ENCODE peak calls at places on chromosome 22, in ten cellular contexts. I is spleen; E is HAP-1; Y is ovary; X is heart left ventricle; L is SK-N-SH; C is neural progenitor cell; Q is kidney; H is A673; F is effector memory CD4-positive, alpha-beta T cell. V is an unnamed sample.
A peak's percentile ranks its signal among the peaks of the same experiment; 100 is the strongest.

GRCh38 chr22:20457506-20458240 is 20.0 kb upstream of the SCARF2 start:
- DNase-seq in Y (peak; percentile 34), L (no peak), I (peak; percentile 72), E (no peak), H (no peak), X (no peak), C (no peak), F (no peak), Q (peak; percentile 70), V (no peak)

GRCh38 chr22:27197071-27197470 is 539.7 kb downstream of the MIAT start:
- DNase-seq in Y (no peak), I (no peak), X (no peak), L (no peak), Q (no peak), E (no peak), F (no peak), C (no peak), H (no peak), V (no peak)

GRCh38 chr22:22961574-22961973 is 74.0 kb downstream of the IGLL5 start:
- DNase-seq in H (no peak), L (no peak), E (no peak), Q (no peak), Y (no peak), C (no peak), F (no peak), I (no peak), X (no peak), V (no peak)

GRCh38 chr22:22786301-22787115 is 101.1 kb upstream of the IGLL5 start:
- DNase-seq in E (no peak), Y (no peak), L (no peak), H (no peak), X (no peak), I (no peak), Q (no peak), C (no peak), F (no peak), V (no peak)

GRCh38 chr22:27303718-27304117 is 497.8 kb downstream of the MN1 start:
- DNase-seq in F (no peak), H (no peak), E (no peak), L (no peak), Y (no peak), C (no peak), Q (no peak), X (no peak), I (no peak), V (no peak)

GRCh38 chr22:22384668-22385244 is 123.8 kb downstream of the ZNF280B start:
- DNase-seq in H (no peak), L (no peak), F (no peak), I (no peak), C (no peak), X (no peak), Y (no peak), E (no peak), Q (no peak), V (no peak)

GRCh38 chr22:27377901-27378300 is 423.7 kb downstream of the MN1 start:
- DNase-seq in Q (no peak), L (no peak), H (peak; percentile 85), X (peak; percentile 47), C (no peak), Y (peak; percentile 70), E (no peak), F (no peak), I (no peak), V (no peak)

GRCh38 chr22:19886605-19887250 is 32.1 kb upstream of the GNB1L start:
- DNase-seq in F (no peak), X (peak; percentile 46), I (peak; percentile 91), E (no peak), Q (peak; percentile 67), H (peak; percentile 87), C (no peak), Y (no peak), L (no peak), V (peak; percentile 12)

GRCh38 chr22:20781272-20781990 is 7.5 kb downstream of the SERPIND1 start:
- DNase-seq in F (no peak), H (no peak), Y (no peak), Q (no peak), C (no peak), L (no peak), X (no peak), E (no peak), I (no peak), V (no peak)

GRCh38 chr22:20117656-20118571 is 888 bp upstream of the TRMT2A start:
- DNase-seq in L (no peak), X (peak; percentile 49), F (peak; percentile 38), I (peak; percentile 92), Q (peak; percentile 88), Y (peak; percentile 67), E (no peak), C (peak; percentile 51), H (peak; percentile 61), V (no peak)

GRCh38 chr22:22201925-22202343 is 42.7 kb upstream of the VPREB1 start:
- DNase-seq in H (no peak), L (no peak), X (no peak), Q (no peak), Y (no peak), I (no peak), E (no peak), F (no peak), C (no peak), V (no peak)

GRCh38 chr22:31272522-31273446 is 19.5 kb downstream of the PIK3IP1 start:
- DNase-seq in Q (no peak), F (no peak), C (peak; percentile 89), H (peak; percentile 74), Y (no peak), I (no peak), E (peak; percentile 60), L (peak; percentile 79), X (no peak), V (peak; percentile 65)

GRCh38 chr22:50009251-50009650 is 3.3 kb downstream of the IL17REL start:
- DNase-seq in C (no peak), L (peak; percentile 30), E (no peak), F (no peak), Y (peak; percentile 26), Q (peak; percentile 72), X (no peak), I (no peak), H (no peak), V (no peak)

GRCh38 chr22:20776624-20777405 is 2.9 kb downstream of the SERPIND1 start:
- DNase-seq in F (no peak), E (no peak), Y (no peak), I (no peak), Q (no peak), C (no peak), X (no peak), H (no peak), L (no peak), V (no peak)

GRCh38 chr22:39916496-39916895 is 15.6 kb downstream of the GRAP2 start:
- DNase-seq in I (no peak), Y (no peak), C (no peak), Q (no peak), X (no peak), H (no peak), L (no peak), F (no peak), E (no peak), V (no peak)

GRCh38 chr22:39914584-39914983 is 13.7 kb downstream of the GRAP2 start:
- DNase-seq in I (no peak), E (no peak), Y (no peak), X (no peak), F (no peak), L (no peak), H (no peak), C (no peak), Q (no peak), V (no peak)

GRCh38 chr22:39913321-39913720 is 12.4 kb downstream of the GRAP2 start:
- DNase-seq in E (no peak), H (no peak), F (no peak), I (no peak), X (no peak), C (peak; percentile 57), Q (no peak), Y (no peak), L (no peak), V (no peak)

GRCh38 chr22:39915295-39915726 is 14.4 kb downstream of the GRAP2 start:
- DNase-seq in E (peak; percentile 83), Y (no peak), F (no peak), Q (no peak), H (no peak), C (no peak), X (no peak), I (no peak), L (no peak), V (no peak)

DNA sequence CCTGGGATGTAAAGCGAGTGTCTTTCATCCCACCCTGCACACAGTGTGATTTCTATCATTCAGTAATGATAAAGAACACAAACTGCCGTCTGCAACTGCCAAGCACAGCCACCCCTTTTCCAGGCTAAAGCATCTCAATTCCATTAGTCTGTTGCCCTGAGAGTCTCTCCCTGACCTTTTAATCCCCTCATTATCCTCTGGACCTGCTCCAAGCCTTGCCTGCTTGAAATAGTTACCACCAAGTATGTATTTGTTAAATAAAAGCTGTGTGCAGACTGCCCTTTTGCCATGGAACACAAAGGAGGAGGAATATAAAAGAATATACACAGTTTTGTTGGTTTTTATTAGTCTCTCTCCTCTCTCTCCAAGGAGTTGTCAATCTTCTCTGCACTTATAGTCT is 13.0 kb downstream of the GRAP2 start:
- DNase-seq in I (no peak), C (peak; percentile 85), E (peak; percentile 99), L (peak; percentile 21), H (peak; percentile 8), X (no peak), F (no peak), Q (no peak), Y (no peak), V (no peak)
- H3K4me1 ChIP-seq in I (peaks cover 73% of the 10 kb centered on the region), C (peaks cover 33% of the 10 kb centered on the region), E (peaks cover 52% of the 10 kb centered on the region), L (no peaks in the 10 kb centered on the region), H (no peaks in the 10 kb centered on the region), X (no peaks in the 10 kb centered on the region), F (peaks cover 82% of the 10 kb centered on the region), Q (no peaks in the 10 kb centered on the region), Y (no peaks in the 10 kb centered on the region), V (no peaks in the 10 kb centered on the region)

GRCh38 chr22:28935713-28936112 is 52.3 kb downstream of the ZNRF3 start:
- DNase-seq in C (no peak), I (no peak), X (no peak), Y (no peak), E (no peak), Q (no peak), L (no peak), H (no peak), F (no peak), V (no peak)
- H3K4me1 ChIP-seq in C (peaks cover 57% of the 10 kb centered on the region), I (peaks cover 6% of the 10 kb centered on the region), X (no peaks in the 10 kb centered on the region), Y (peaks cover 6% of the 10 kb centered on the region), E (peaks cover 14% of the 10 kb centered on the region), Q (peaks cover 33% of the 10 kb centered on the region), L (no peaks in the 10 kb centered on the region), H (peaks cover 15% of the 10 kb centered on the region), F (no peaks in the 10 kb centered on the region), V (no peaks in the 10 kb centered on the region)

GRCh38 chr22:46845281-46846153 is 83.1 kb downstream of the TBC1D22A start:
- DNase-seq in H (peak; percentile 25), E (no peak), C (no peak), L (peak; percentile 46), Y (peak; percentile 57), X (no peak), I (no peak), F (no peak), Q (no peak), V (no peak)
- H3K4me1 ChIP-seq in H (peaks cover 5% of the 10 kb centered on the region), E (no peaks in the 10 kb centered on the region), C (no peaks in the 10 kb centered on the region), L (no peaks in the 10 kb centered on the region), Y (peaks cover 2% of the 10 kb centered on the region), X (no peaks in the 10 kb centered on the region), I (peaks cover 23% of the 10 kb centered on the region), F (no peaks in the 10 kb centered on the region), Q (no peaks in the 10 kb centered on the region), V (no peaks in the 10 kb centered on the region)

DNA sequence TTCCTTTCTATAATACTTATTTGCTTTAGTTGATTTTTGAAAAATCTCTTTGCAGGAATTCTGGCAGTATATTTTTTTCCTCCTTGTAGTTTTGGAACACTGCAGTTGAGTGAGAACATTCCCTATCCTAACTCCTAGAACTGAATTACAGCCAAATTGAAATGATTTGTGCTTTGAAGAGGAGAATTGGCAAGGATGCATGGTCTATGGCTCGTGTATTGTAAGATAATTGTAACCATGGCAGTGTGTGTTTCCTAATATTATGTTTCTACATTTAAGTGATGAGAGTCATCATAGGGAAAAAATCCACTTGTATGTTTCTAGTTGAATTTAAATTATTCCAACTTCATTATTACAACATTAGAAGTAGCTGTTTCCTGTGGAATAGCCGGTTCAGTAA is 80.9 kb upstream of the MYO18B start:
- DNase-seq in Y (no peak), X (no peak), F (no peak), E (no peak), I (no peak), L (peak; percentile 31), H (no peak), C (no peak), Q (no peak), V (no peak)
- H3K4me1 ChIP-seq in Y (peaks cover 3% of the 10 kb centered on the region), X (peaks cover 8% of the 10 kb centered on the region), F (no peaks in the 10 kb centered on the region), E (no peaks in the 10 kb centered on the region), I (peaks cover 55% of the 10 kb centered on the region), L (no peaks in the 10 kb centered on the region), H (no peaks in the 10 kb centered on the region), C (no peaks in the 10 kb centered on the region), Q (no peaks in the 10 kb centered on the region), V (peaks cover 4% of the 10 kb centered on the region)

V was measured in uterus.